ENCODE peak calls at places on chromosomes 7 and 10, in eight cellular contexts. B is fibroblast of pulmonary artery, I is stomach, U is left ventricle myocardium inferior, F is breast epithelium, S is upper lobe of right lung, C is OCI-LY7, H is SK-N-SH. A is an unnamed sample.

GRCh38 chr7:122303522-122303970 is 1.0 kb downstream of the FEZF1 start:
- DNase-seq in C (no peak), H (no peak), S (no peak), B (no peak), F (no peak), I (no peak), U (no peak), A (no peak)

GRCh38 chr7:97503367-97504094 is 228.4 kb upstream of the TAC1 start:
- DNase-seq in C (no peak), U (no peak), F (no peak), B (no peak), I (no peak), S (no peak), H (no peak), A (no peak)

GRCh38 chr10:71661942-71662341 is 57.6 kb downstream of the C10orf105 start:
- DNase-seq in C (no peak), H (no peak), I (no peak), U (no peak), S (no peak), B (no peak), F (no peak), A (no peak)

GRCh38 chr10:25017247-25017590 is 807 bp downstream of the THNSL1 start:
- DNase-seq in C (no peak), U (no peak), S (no peak), I (peak; percentile 28), B (no peak), H (peak; percentile 29), F (no peak), A (no peak)

GRCh38 chr7:22779697-22780096 is 43.0 kb downstream of the TOMM7 start:
- DNase-seq in S (no peak), H (no peak), F (no peak), B (no peak), C (no peak), U (no peak), I (no peak), A (no peak)

GRCh38 chr10:35058134-35058533 is 32.0 kb downstream of the CUL2 start:
- DNase-seq in C (no peak), H (no peak), I (no peak), U (no peak), B (peak; percentile 94), S (no peak), F (no peak), A (peak; percentile 78)

GRCh38 chr7:127330070-127330469 is 62.4 kb downstream of the ZNF800 start:
- DNase-seq in H (no peak), I (no peak), U (no peak), F (no peak), C (no peak), B (no peak), S (no peak), A (no peak)

GRCh38 chr7:668958-669357 is 57.5 kb upstream of the DNAAF5 start:
- DNase-seq in B (no peak), H (no peak), I (no peak), C (no peak), U (no peak), S (no peak), F (peak; percentile 22), A (no peak)

GRCh38 chr7:100799037-100799896 is 28.1 kb downstream of the EPHB4 start:
- DNase-seq in U (peak; percentile 52), F (peak; percentile 70), S (peak; percentile 83), I (peak; percentile 75), H (peak; percentile 80), C (peak; percentile 48), B (peak; percentile 78), A (peak; percentile 10)

GRCh38 chr7:135490783-135491182 is 19.1 kb downstream of the CNOT4 start:
- DNase-seq in B (peak; percentile 71), H (no peak), U (no peak), F (no peak), C (no peak), I (peak; percentile 53), S (no peak), A (no peak)

GRCh38 chr10:73408061-73408460 is 5.8 kb downstream of the ANXA7 start:
- DNase-seq in I (no peak), U (no peak), F (no peak), C (no peak), B (no peak), S (no peak), H (no peak), A (no peak)

GRCh38 chr7:95578299-95578855 is 17.9 kb downstream of the PDK4 start:
- DNase-seq in B (no peak), C (no peak), I (no peak), U (no peak), H (no peak), F (no peak), S (no peak), A (no peak)

GRCh38 chr10:4754143-4754542 is 71.9 kb upstream of the AKR1E2 start:
- DNase-seq in C (no peak), U (no peak), F (no peak), H (no peak), I (no peak), S (no peak), B (no peak), A (no peak)

GRCh38 chr10:26696786-26697162 is 727 bp upstream of the PDSS1 start:
- DNase-seq in C (no peak), F (no peak), B (peak; percentile 61), H (no peak), U (no peak), I (no peak), S (no peak), A (no peak)

GRCh38 chr10:79418274-79418673 is 27.1 kb downstream of the ZCCHC24 start:
- DNase-seq in I (no peak), S (no peak), C (no peak), H (no peak), U (peak; percentile 13), B (no peak), F (peak; percentile 28), A (no peak)

GRCh38 chr7:16025696-16026095 is 339.2 kb upstream of the MEOX2 start:
- DNase-seq in B (no peak), F (no peak), H (no peak), U (no peak), C (no peak), S (no peak), I (no peak), A (no peak)

GRCh38 chr7:78530351-78530750 is 731.8 kb downstream of the PHTF2 start:
- DNase-seq in I (no peak), C (no peak), S (no peak), U (no peak), H (no peak), B (peak; percentile 17), F (no peak), A (peak; percentile 50)

GRCh38 chr10:86221442-86222335 is 144.9 kb downstream of the GRID1 start:
- DNase-seq in S (no peak), H (no peak), B (no peak), I (no peak), U (no peak), C (no peak), F (no peak), A (no peak)

GRCh38 chr10:78866731-78867554 is 201.8 kb upstream of the ZMIZ1 start:
- DNase-seq in I (no peak), C (no peak), S (no peak), U (no peak), H (peak; percentile 61), B (no peak), F (no peak), A (no peak)

GRCh38 chr10:47383254-47384147 is 592 bp downstream of the ZNF488 start:
- DNase-seq in B (no peak), F (no peak), C (peak; percentile 25), I (peak; percentile 16), S (no peak), U (no peak), H (peak; percentile 41), A (no peak)

GRCh38 chr7:45259966-45260646 is 102.5 kb downstream of the RAMP3 start:
- DNase-seq in F (peak; percentile 58), C (peak; percentile 61), S (peak; percentile 81), B (peak; percentile 35), H (peak; percentile 86), I (peak; percentile 55), U (peak; percentile 66), A (no peak)

GRCh38 chr7:45256775-45257174 is 99.2 kb downstream of the RAMP3 start:
- DNase-seq in U (no peak), C (no peak), I (no peak), S (no peak), F (no peak), H (no peak), B (no peak), A (no peak)

GRCh38 chr7:45258533-45259226 is 101.1 kb downstream of the RAMP3 start:
- DNase-seq in U (no peak), S (no peak), H (peak; percentile 25), C (peak; percentile 39), F (no peak), B (no peak), I (no peak), A (no peak)

GRCh38 chr7:45257284-45257683 is 99.7 kb downstream of the RAMP3 start:
- DNase-seq in B (no peak), I (no peak), C (no peak), F (no peak), U (no peak), S (no peak), H (no peak), A (no peak)

GRCh38 chr7:45259227-45259596 is 101.6 kb downstream of the RAMP3 start:
- DNase-seq in U (no peak), H (no peak), B (no peak), S (no peak), I (no peak), F (no peak), C (no peak), A (no peak)
- H3K4me3 ChIP-seq in U (no peak overlapping the region), H (no peak overlapping the region), B (no peak overlapping the region), S (no peak overlapping the region), I (no peak overlapping the region), F (no peak overlapping the region), C (no peak overlapping the region), A (no peak overlapping the region)

GRCh38 chr10:411597-411996 is 276.3 kb downstream of the ZMYND11 start:
- DNase-seq in C (no peak), H (no peak), S (no peak), I (no peak), B (no peak), F (no peak), U (no peak), A (no peak)
- TF ChIP-seq CTCF in C (no peak), H (no peak), S (no peak), I (no peak), B (no peak), F (no peak), U (no peak), A (no peak)

DNA sequence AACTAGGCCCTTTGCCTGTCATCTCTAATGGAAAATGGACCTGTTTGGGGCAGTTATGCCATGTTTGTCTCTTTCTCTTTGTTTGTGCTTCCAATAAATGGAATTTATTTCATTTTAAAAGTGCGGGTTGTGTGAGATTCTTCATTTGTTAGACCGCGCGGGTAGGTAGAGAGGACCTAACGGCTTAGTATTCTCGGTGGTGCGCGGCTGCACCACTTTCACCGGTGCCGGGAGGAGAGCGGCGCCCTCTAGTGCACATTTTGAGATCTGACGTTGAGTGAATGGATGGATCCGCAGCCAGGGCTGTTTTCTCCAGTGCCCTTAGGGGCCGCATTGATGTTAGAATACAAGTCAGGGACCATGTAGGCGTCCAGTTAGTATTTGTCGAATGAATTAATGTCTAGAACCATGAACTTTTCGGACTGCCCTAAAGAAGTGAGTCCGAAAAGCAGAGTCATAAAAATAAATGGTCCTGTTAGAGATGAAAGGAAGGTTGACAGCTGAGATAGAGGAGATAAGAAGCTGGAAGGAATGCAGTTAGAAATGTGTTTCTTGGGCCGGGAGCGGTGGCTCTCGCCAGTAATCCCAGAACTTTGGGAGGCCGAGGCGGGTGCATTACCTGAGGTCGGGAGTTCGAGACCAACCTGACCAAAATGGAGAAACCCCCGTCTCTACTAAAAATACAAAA is 29.3 kb upstream of the GIMAP8 start:
- DNase-seq in I (peak; percentile 90), C (peak; percentile 82), F (peak; percentile 84), B (peak; percentile 82), U (peak; percentile 80), S (peak; percentile 84), H (peak; percentile 92), A (peak; percentile 28)
- H3K4me3 ChIP-seq in I (no peak overlapping the region), C (no peak overlapping the region), F (no peak overlapping the region), B (no peak overlapping the region), U (no peak overlapping the region), S (no peak overlapping the region), H (no peak overlapping the region), A (no peak overlapping the region)

GRCh38 chr7:28608226-28608625 is 195.9 kb downstream of the CREB5 start:
- DNase-seq in C (no peak), H (no peak), U (no peak), F (no peak), B (no peak), S (no peak), I (no peak), A (no peak)
- TF ChIP-seq CTCF in C (no peak), H (no peak), U (no peak), F (no peak), B (no peak), S (no peak), I (no peak), A (no peak)

A was measured in AG09309.